ENCODE peak calls at places on chromosome 18, in seven cellular contexts. One of them, this sample, is unnamed.
A peak's percentile ranks its signal among the peaks of the same experiment; 100 is the strongest.

GRCh38 chr18:23462876-23463275 is 9.8 kb downstream of the RIOK3 start:
- DNase-seq in tibial nerve: no peak
- DNase-seq in endothelial cell of umbilical vein: no peak
- DNase-seq in A549: no peak
- DNase-seq in GM12891: no peak
- DNase-seq in adrenal gland: no peak
- DNase-seq in erythroblast: no peak
- DNase-seq in this sample: no peak

GRCh38 chr18:53191634-53192033 is 851.6 kb downstream of the DCC start:
- DNase-seq in erythroblast: no peak
- DNase-seq in adrenal gland: no peak
- DNase-seq in GM12891: no peak
- DNase-seq in endothelial cell of umbilical vein: no peak
- DNase-seq in A549: no peak
- DNase-seq in tibial nerve: no peak
- DNase-seq in this sample: no peak

GRCh38 chr18:2905802-2906521 is 59.2 kb downstream of the EMILIN2 start:
- DNase-seq in erythroblast: peak; percentile 65
- DNase-seq in endothelial cell of umbilical vein: peak; percentile 46
- DNase-seq in adrenal gland: peak; percentile 57
- DNase-seq in A549: peak; percentile 41
- DNase-seq in GM12891: peak; percentile 70
- DNase-seq in tibial nerve: peak; percentile 30
- DNase-seq in this sample: peak; percentile 95

GRCh38 chr18:61888622-61889021 is 4.2 kb downstream of the RNF152 start:
- DNase-seq in endothelial cell of umbilical vein: peak; percentile 37
- DNase-seq in GM12891: no peak
- DNase-seq in adrenal gland: no peak
- DNase-seq in tibial nerve: no peak
- DNase-seq in A549: no peak
- DNase-seq in erythroblast: no peak
- DNase-seq in this sample: no peak

GRCh38 chr18:7872569-7872968 is 305.5 kb downstream of the PTPRM start:
- DNase-seq in GM12891: no peak
- DNase-seq in tibial nerve: no peak
- DNase-seq in adrenal gland: peak; percentile 46
- DNase-seq in erythroblast: peak; percentile 9
- DNase-seq in A549: peak; percentile 49
- DNase-seq in endothelial cell of umbilical vein: peak; percentile 54
- DNase-seq in this sample: no peak

GRCh38 chr18:9081940-9082339 is 20.6 kb upstream of the NDUFV2 start:
- DNase-seq in A549: no peak
- DNase-seq in adrenal gland: no peak
- DNase-seq in erythroblast: no peak
- DNase-seq in GM12891: no peak
- DNase-seq in tibial nerve: no peak
- DNase-seq in endothelial cell of umbilical vein: no peak
- DNase-seq in this sample: no peak

GRCh38 chr18:48007955-48008701 is 77.7 kb upstream of the SMAD2 start:
- DNase-seq in erythroblast: peak; percentile 68
- DNase-seq in adrenal gland: peak; percentile 82
- DNase-seq in GM12891: peak; percentile 81
- DNase-seq in tibial nerve: no peak
- DNase-seq in A549: peak; percentile 71
- DNase-seq in endothelial cell of umbilical vein: peak; percentile 51
- DNase-seq in this sample: peak; percentile 91

GRCh38 chr18:7598167-7599062 is 31.3 kb downstream of the PTPRM start:
- DNase-seq in erythroblast: no peak
- DNase-seq in A549: no peak
- DNase-seq in adrenal gland: no peak
- DNase-seq in tibial nerve: no peak
- DNase-seq in endothelial cell of umbilical vein: no peak
- DNase-seq in GM12891: no peak
- DNase-seq in this sample: peak; percentile 22

GRCh38 chr18:36095936-36096519 is 28.7 kb upstream of the RPRD1A start:
- DNase-seq in tibial nerve: no peak
- DNase-seq in endothelial cell of umbilical vein: peak; percentile 55
- DNase-seq in erythroblast: peak; percentile 87
- DNase-seq in adrenal gland: no peak
- DNase-seq in A549: peak; percentile 10
- DNase-seq in GM12891: no peak
- DNase-seq in this sample: no peak

GRCh38 chr18:63987743-63988142 is 17.9 kb downstream of the SERPINB8 start:
- DNase-seq in endothelial cell of umbilical vein: no peak
- DNase-seq in A549: no peak
- DNase-seq in GM12891: no peak
- DNase-seq in adrenal gland: no peak
- DNase-seq in tibial nerve: no peak
- DNase-seq in erythroblast: no peak
- DNase-seq in this sample: no peak

GRCh38 chr18:47775961-47776360 is 154.5 kb downstream of the SMAD2 start:
- DNase-seq in adrenal gland: no peak
- DNase-seq in erythroblast: no peak
- DNase-seq in GM12891: no peak
- DNase-seq in endothelial cell of umbilical vein: peak; percentile 8
- DNase-seq in A549: no peak
- DNase-seq in tibial nerve: no peak
- DNase-seq in this sample: no peak

GRCh38 chr18:56461151-56461550 is 177.2 kb downstream of the TXNL1 start:
- DNase-seq in tibial nerve: no peak
- DNase-seq in adrenal gland: no peak
- DNase-seq in A549: no peak
- DNase-seq in GM12891: no peak
- DNase-seq in endothelial cell of umbilical vein: no peak
- DNase-seq in erythroblast: no peak
- DNase-seq in this sample: no peak

GRCh38 chr18:75244336-75244735 is 33.7 kb downstream of the TSHZ1 start:
- DNase-seq in endothelial cell of umbilical vein: no peak
- DNase-seq in tibial nerve: no peak
- DNase-seq in erythroblast: peak; percentile 7
- DNase-seq in A549: no peak
- DNase-seq in adrenal gland: no peak
- DNase-seq in GM12891: no peak
- DNase-seq in this sample: no peak

GRCh38 chr18:46411862-46412690 is 244.9 kb downstream of the LOXHD1 start:
- DNase-seq in erythroblast: no peak
- DNase-seq in adrenal gland: peak; percentile 56
- DNase-seq in GM12891: no peak
- DNase-seq in A549: no peak
- DNase-seq in tibial nerve: no peak
- DNase-seq in endothelial cell of umbilical vein: no peak
- DNase-seq in this sample: no peak

GRCh38 chr18:519019-519879 is 18.7 kb upstream of the COLEC12 start:
- DNase-seq in tibial nerve: no peak
- DNase-seq in GM12891: no peak
- DNase-seq in endothelial cell of umbilical vein: peak; percentile 81
- DNase-seq in A549: no peak
- DNase-seq in adrenal gland: no peak
- DNase-seq in erythroblast: peak; percentile 29
- DNase-seq in this sample: no peak

GRCh38 chr18:36819621-36820020 is 9.2 kb downstream of the TPGS2 start:
- DNase-seq in erythroblast: peak; percentile 31
- DNase-seq in GM12891: no peak
- DNase-seq in endothelial cell of umbilical vein: no peak
- DNase-seq in adrenal gland: no peak
- DNase-seq in tibial nerve: no peak
- DNase-seq in A549: no peak
- DNase-seq in this sample: no peak

GRCh38 chr18:56291229-56291796 is 347.1 kb downstream of the TXNL1 start:
- DNase-seq in erythroblast: no peak
- DNase-seq in adrenal gland: no peak
- DNase-seq in A549: no peak
- DNase-seq in GM12891: no peak
- DNase-seq in tibial nerve: no peak
- DNase-seq in endothelial cell of umbilical vein: peak; percentile 83
- DNase-seq in this sample: no peak

GRCh38 chr18:35478520-35479435 is 19.0 kb downstream of the INO80C start:
- DNase-seq in GM12891: no peak
- DNase-seq in adrenal gland: peak; percentile 34
- DNase-seq in A549: peak; percentile 82
- DNase-seq in tibial nerve: no peak
- DNase-seq in erythroblast: peak; percentile 81
- DNase-seq in endothelial cell of umbilical vein: peak; percentile 81
- DNase-seq in this sample: no peak

GRCh38 chr18:24176727-24177416 is 38.0 kb downstream of the CABYR start:
- DNase-seq in adrenal gland: peak; percentile 57
- DNase-seq in erythroblast: peak; percentile 73
- DNase-seq in A549: peak; percentile 13
- DNase-seq in endothelial cell of umbilical vein: peak; percentile 43
- DNase-seq in tibial nerve: peak; percentile 27
- DNase-seq in GM12891: peak; percentile 37
- DNase-seq in this sample: no peak

GRCh38 chr18:78563110-78563509 is 416.5 kb upstream of the SALL3 start:
- DNase-seq in endothelial cell of umbilical vein: no peak
- DNase-seq in erythroblast: no peak
- DNase-seq in GM12891: no peak
- DNase-seq in adrenal gland: no peak
- DNase-seq in tibial nerve: no peak
- DNase-seq in A549: no peak
- DNase-seq in this sample: no peak

GRCh38 chr18:75161629-75162028 is 47.3 kb downstream of the PTGR3 start:
- DNase-seq in adrenal gland: no peak
- DNase-seq in erythroblast: peak; percentile 46
- DNase-seq in GM12891: no peak
- DNase-seq in tibial nerve: no peak
- DNase-seq in endothelial cell of umbilical vein: peak; percentile 18
- DNase-seq in A549: peak; percentile 50
- DNase-seq in this sample: no peak

GRCh38 chr18:69557246-69557781 is 156.6 kb downstream of the DOK6 start:
- DNase-seq in erythroblast: no peak
- DNase-seq in A549: no peak
- DNase-seq in tibial nerve: no peak
- DNase-seq in endothelial cell of umbilical vein: no peak
- DNase-seq in GM12891: no peak
- DNase-seq in adrenal gland: no peak
- DNase-seq in this sample: no peak

GRCh38 chr18:63320041-63320689 is 596 bp upstream of the BCL2 start:
- DNase-seq in A549: peak; percentile 28
- DNase-seq in GM12891: peak; percentile 67
- DNase-seq in endothelial cell of umbilical vein: peak; percentile 71
- DNase-seq in adrenal gland: peak; percentile 70
- DNase-seq in erythroblast: peak; percentile 90
- DNase-seq in tibial nerve: peak; percentile 65
- DNase-seq in this sample: peak; percentile 96

GRCh38 chr18:8786766-8787670 is 81.7 kb downstream of the MTCL1 start:
- DNase-seq in erythroblast: no peak
- DNase-seq in tibial nerve: no peak
- DNase-seq in A549: no peak
- DNase-seq in endothelial cell of umbilical vein: peak; percentile 9
- DNase-seq in GM12891: no peak
- DNase-seq in adrenal gland: no peak
- DNase-seq in this sample: no peak

DNA sequence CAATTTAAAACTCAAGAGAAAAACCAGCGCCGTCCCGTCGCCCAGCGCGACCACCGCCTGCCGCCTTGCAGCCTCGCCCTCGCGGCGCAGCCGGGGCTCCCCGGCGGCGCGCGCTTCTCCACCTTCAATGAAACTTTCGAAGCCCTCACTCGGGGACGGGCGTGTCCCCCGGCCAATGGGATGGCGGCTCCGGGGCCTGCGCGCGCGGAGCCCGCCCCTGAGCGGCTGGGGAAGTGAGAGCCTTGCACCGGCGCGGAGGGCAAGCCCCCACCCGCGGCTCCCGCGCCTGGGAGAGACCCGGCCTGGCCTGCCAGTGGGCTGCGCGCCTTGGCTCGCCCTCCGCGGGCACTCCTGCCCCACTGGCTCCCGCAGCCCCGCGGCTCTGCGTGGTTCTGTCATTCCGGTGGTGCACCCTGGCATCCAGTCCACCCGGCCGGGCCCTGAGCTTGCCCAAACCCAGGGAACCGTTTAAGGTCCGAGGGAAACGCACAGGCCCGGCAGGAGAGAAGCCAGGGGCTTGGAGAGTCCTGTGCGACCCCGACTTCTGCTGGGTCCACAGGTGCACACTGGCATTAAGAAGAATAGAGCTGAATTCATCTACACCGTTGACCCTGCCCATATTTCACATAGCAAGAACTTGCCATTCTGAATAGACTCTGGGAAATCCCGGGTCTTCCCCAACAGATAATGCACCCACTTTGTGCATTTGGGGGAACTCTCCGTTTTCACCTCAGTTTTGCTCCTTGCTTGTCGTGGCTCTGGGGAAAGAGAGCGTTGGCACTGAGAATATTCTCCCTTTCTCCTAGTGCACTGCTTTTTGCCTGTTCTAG is at the start of gene PIEZO2:
- DNase-seq in tibial nerve: peak; percentile 31
- DNase-seq in adrenal gland: peak; percentile 61
- DNase-seq in GM12891: peak; percentile 96
- DNase-seq in endothelial cell of umbilical vein: peak; percentile 29
- DNase-seq in erythroblast: peak; percentile 56
- DNase-seq in A549: peak; percentile 47
- DNase-seq in this sample: peak; percentile 54
- TF ChIP-seq POLR2A in tibial nerve: peak; percentile 13
- TF ChIP-seq POLR2A in adrenal gland: no peak
- TF ChIP-seq POLR2A in GM12891: peak; percentile 85
- TF ChIP-seq POLR2A in endothelial cell of umbilical vein: no peak
- TF ChIP-seq POLR2A in erythroblast: no peak
- TF ChIP-seq POLR2A in A549: no peak
- TF ChIP-seq POLR2A in this sample: no peak

GRCh38 chr18:32021756-32022564 is 3.3 kb downstream of the RNF125 start:
- DNase-seq in erythroblast: no peak
- DNase-seq in endothelial cell of umbilical vein: peak; percentile 11
- DNase-seq in tibial nerve: no peak
- DNase-seq in A549: no peak
- DNase-seq in adrenal gland: no peak
- DNase-seq in GM12891: no peak
- DNase-seq in this sample: no peak

GRCh38 chr18:32019251-32019943 is 772 bp downstream of the RNF125 start:
- DNase-seq in tibial nerve: no peak
- DNase-seq in GM12891: peak; percentile 32
- DNase-seq in erythroblast: peak; percentile 23
- DNase-seq in A549: peak; percentile 16
- DNase-seq in endothelial cell of umbilical vein: no peak
- DNase-seq in adrenal gland: peak; percentile 30
- DNase-seq in this sample: peak; percentile 88

GRCh38 chr18:32018331-32019250 is at the start of gene RNF125:
- DNase-seq in A549: peak; percentile 39
- DNase-seq in tibial nerve: peak; percentile 46
- DNase-seq in erythroblast: peak; percentile 68
- DNase-seq in GM12891: peak; percentile 79
- DNase-seq in endothelial cell of umbilical vein: peak; percentile 69
- DNase-seq in adrenal gland: peak; percentile 69
- DNase-seq in this sample: peak; percentile 75
- TF ChIP-seq POLR2A in A549: no peak
- TF ChIP-seq POLR2A in tibial nerve: no peak
- TF ChIP-seq POLR2A in erythroblast: no peak
- TF ChIP-seq POLR2A in GM12891: peak; percentile 52
- TF ChIP-seq POLR2A in endothelial cell of umbilical vein: no peak
- TF ChIP-seq POLR2A in adrenal gland: peak; percentile 22
- TF ChIP-seq POLR2A in this sample: no peak

GRCh38 chr18:26575865-26576217 is 27.5 kb upstream of the KCTD1 start:
- DNase-seq in A549: peak; percentile 46
- DNase-seq in GM12891: no peak
- DNase-seq in endothelial cell of umbilical vein: no peak
- DNase-seq in adrenal gland: no peak
- DNase-seq in erythroblast: no peak
- DNase-seq in tibial nerve: no peak
- DNase-seq in this sample: no peak
- TF ChIP-seq POLR2A in A549: no peak
- TF ChIP-seq POLR2A in GM12891: no peak
- TF ChIP-seq POLR2A in endothelial cell of umbilical vein: no peak
- TF ChIP-seq POLR2A in adrenal gland: no peak
- TF ChIP-seq POLR2A in erythroblast: no peak
- TF ChIP-seq POLR2A in tibial nerve: no peak
- TF ChIP-seq POLR2A in this sample: no peak

GRCh38 chr18:42586603-42587002 is 528.9 kb downstream of the RIT2 start:
- DNase-seq in tibial nerve: no peak
- DNase-seq in A549: no peak
- DNase-seq in endothelial cell of umbilical vein: no peak
- DNase-seq in GM12891: no peak
- DNase-seq in adrenal gland: no peak
- DNase-seq in erythroblast: no peak
- DNase-seq in this sample: no peak
- TF ChIP-seq POLR2A in tibial nerve: no peak
- TF ChIP-seq POLR2A in A549: no peak
- TF ChIP-seq POLR2A in endothelial cell of umbilical vein: no peak
- TF ChIP-seq POLR2A in GM12891: no peak
- TF ChIP-seq POLR2A in adrenal gland: no peak
- TF ChIP-seq POLR2A in erythroblast: no peak
- TF ChIP-seq POLR2A in this sample: no peak